ENCODE peak calls at places on chromosomes 13 and 19, in eight cellular contexts. F is IMR-90, X is H9, W is heart left ventricle, B is gastrocnemius medialis, Y is Peyer's patch, U is AG09319, R is type B pancreatic cell. M is an unnamed sample.

GRCh38 chr13:112058519-112058873 is 8.5 kb upstream of the SOX1 start:
- DNase-seq in F (no peak), X (no peak), W (no peak), B (no peak), Y (no peak), U (no peak), R (no peak), M (no peak)

GRCh38 chr13:102825921-102826706 is 19.7 kb upstream of the ERCC5 start:
- DNase-seq in F (peak), X (no peak), W (no peak), B (no peak), Y (no peak), U (peak), R (no peak), M (no peak)

GRCh38 chr19:30001794-30002193 is 59.8 kb downstream of the URI1 start:
- DNase-seq in F (peak), X (no peak), W (no peak), B (no peak), Y (no peak), U (no peak), R (no peak), M (no peak)

GRCh38 chr13:99206226-99206625 is 5.6 kb downstream of the UBAC2 start:
- DNase-seq in F (no peak), X (no peak), W (no peak), B (no peak), Y (no peak), U (no peak), R (no peak), M (no peak)

GRCh38 chr13:104318121-104318520 is 1251.9 kb upstream of the SLC10A2 start:
- DNase-seq in F (peak), X (no peak), W (no peak), B (no peak), Y (no peak), U (no peak), R (no peak), M (no peak)

GRCh38 chr19:29393915-29394460 is 131.8 kb upstream of the VSTM2B start:
- DNase-seq in F (no peak), X (no peak), W (peak), B (no peak), Y (no peak), U (no peak), R (no peak), M (no peak)

GRCh38 chr13:96248103-96248502 is 158.2 kb downstream of the HS6ST3 start:
- DNase-seq in F (no peak), X (no peak), W (no peak), B (no peak), Y (no peak), U (no peak), R (no peak), M (no peak)

GRCh38 chr19:11204943-11205349 is 7.6 kb upstream of the KANK2 start:
- DNase-seq in F (no peak), X (no peak), W (no peak), B (no peak), Y (no peak), U (no peak), R (no peak), M (no peak)

GRCh38 chr13:65907656-65908441 is 1322.3 kb downstream of the PCDH9 start:
- DNase-seq in F (peak), X (no peak), W (no peak), B (no peak), Y (no peak), U (no peak), R (no peak), M (no peak)

GRCh38 chr19:36489920-36490415 is 607 bp upstream of the ZNF566 start:
- DNase-seq in F (peak), X (peak), W (peak), B (no peak), Y (peak), U (peak), R (no peak), M (peak)

GRCh38 chr19:42764836-42765235 is 642 bp downstream of the PSG8 start:
- DNase-seq in F (no peak), X (no peak), W (no peak), B (no peak), Y (no peak), U (no peak), R (no peak), M (no peak)

GRCh38 chr13:21703846-21704245 is 33.0 kb downstream of the FGF9 start:
- DNase-seq in F (no peak), X (no peak), W (no peak), B (no peak), Y (no peak), U (no peak), R (no peak), M (no peak)

GRCh38 chr19:35666251-35666913 is at the start of gene UPK1A:
- DNase-seq in F (no peak), X (no peak), W (no peak), B (no peak), Y (no peak), U (no peak), R (no peak), M (no peak)

GRCh38 chr13:27022571-27023311 is 148.9 kb downstream of the USP12 start:
- DNase-seq in F (peak), X (peak), W (no peak), B (no peak), Y (no peak), U (peak), R (no peak), M (no peak)

GRCh38 chr13:51557875-51558604 is 26.2 kb upstream of the WDFY2 start:
- DNase-seq in F (peak), X (no peak), W (no peak), B (no peak), Y (no peak), U (peak), R (no peak), M (no peak)

GRCh38 chr13:110841846-110842245 is 73.0 kb downstream of the ANKRD10 start:
- DNase-seq in F (peak), X (no peak), W (no peak), B (no peak), Y (no peak), U (no peak), R (no peak), M (no peak)

GRCh38 chr13:112450567-112451240 is 74.5 kb downstream of the SPACA7 start:
- DNase-seq in F (no peak), X (no peak), W (no peak), B (no peak), Y (no peak), U (no peak), R (no peak), M (peak)

GRCh38 chr19:48615145-48616040 is 517 bp upstream of the FAM83E start:
- DNase-seq in F (no peak), X (peak), W (no peak), B (no peak), Y (no peak), U (no peak), R (no peak), M (no peak)

GRCh38 chr13:50073340-50073739 is 58.1 kb downstream of the KCNRG start:
- DNase-seq in F (no peak), X (no peak), W (no peak), B (no peak), Y (no peak), U (no peak), R (no peak), M (no peak)

GRCh38 chr19:28074773-28075172 is 1138.2 kb downstream of the UQCRFS1 start:
- DNase-seq in F (no peak), X (no peak), W (no peak), B (no peak), Y (no peak), U (no peak), R (no peak), M (peak)

GRCh38 chr19:51572908-51573307 is 1.8 kb downstream of the ZNF175 start:
- DNase-seq in F (peak), X (no peak), W (no peak), B (no peak), Y (no peak), U (no peak), R (no peak), M (no peak)

GRCh38 chr19:44847144-44848035 is 1.3 kb downstream of the NECTIN2 start:
- DNase-seq in F (peak), X (peak), W (peak), B (peak), Y (no peak), U (no peak), R (peak), M (no peak)

GRCh38 chr19:50830266-50831025 is 2.9 kb downstream of the KLK15 start:
- DNase-seq in F (no peak), X (no peak), W (no peak), B (no peak), Y (no peak), U (no peak), R (no peak), M (no peak)

GRCh38 chr13:73901324-73902068 is 232.7 kb downstream of the KLF12 start:
- DNase-seq in F (no peak), X (no peak), W (no peak), B (no peak), Y (no peak), U (no peak), R (no peak), M (no peak)

GRCh38 chr13:98848736-98849135 is 96.3 kb upstream of the SLC15A1 start:
- DNase-seq in F (peak), X (no peak), W (no peak), B (no peak), Y (no peak), U (no peak), R (no peak), M (no peak)

GRCh38 chr19:55255618-55256423 is 3.0 kb downstream of the PPP6R1 start:
- DNase-seq in F (peak), X (no peak), W (no peak), B (no peak), Y (peak), U (no peak), R (no peak), M (peak)

GRCh38 chr13:28001837-28002473 is 13.5 kb upstream of the URAD start:
- DNase-seq in F (no peak), X (no peak), W (no peak), B (no peak), Y (no peak), U (no peak), R (no peak), M (no peak)

GRCh38 chr19:4811328-4812131 is 20.0 kb downstream of the TICAM1 start:
- DNase-seq in F (peak), X (peak), W (peak), B (peak), Y (peak), U (no peak), R (peak), M (peak)

GRCh38 chr19:38695832-38696732 is 48.2 kb downstream of the CAPN12 start:
- DNase-seq in F (no peak), X (no peak), W (no peak), B (no peak), Y (no peak), U (no peak), R (no peak), M (no peak)

GRCh38 chr19:2084993-2085720 is 11.0 kb downstream of the MOB3A start:
- DNase-seq in F (no peak), X (no peak), W (peak), B (peak), Y (peak), U (no peak), R (no peak), M (peak)

GRCh38 chr13:103282571-103283450 is 216.6 kb upstream of the SLC10A2 start:
- DNase-seq in F (peak), X (no peak), W (no peak), B (no peak), Y (no peak), U (no peak), R (no peak), M (no peak)

GRCh38 chr19:48501446-48501960 is 10.1 kb downstream of the LMTK3 start:
- DNase-seq in F (no peak), X (peak), W (no peak), B (no peak), Y (no peak), U (no peak), R (no peak), M (no peak)

GRCh38 chr13:93450226-93450625 is 223.6 kb downstream of the GPC6 start:
- DNase-seq in F (peak), X (no peak), W (no peak), B (no peak), Y (no peak), U (no peak), R (no peak), M (no peak)

GRCh38 chr13:43797869-43798268 is 11.1 kb upstream of the ENOX1 start:
- DNase-seq in F (peak), X (no peak), W (no peak), B (no peak), Y (no peak), U (no peak), R (no peak), M (no peak)

GRCh38 chr13:43800828-43801227 is 14.1 kb upstream of the ENOX1 start:
- DNase-seq in F (no peak), X (no peak), W (no peak), B (no peak), Y (no peak), U (no peak), R (no peak), M (no peak)

GRCh38 chr13:43802511-43802910 is 15.7 kb upstream of the ENOX1 start:
- DNase-seq in F (no peak), X (no peak), W (no peak), B (no peak), Y (no peak), U (no peak), R (no peak), M (no peak)

GRCh38 chr13:43797154-43797553 is 10.4 kb upstream of the ENOX1 start:
- DNase-seq in F (no peak), X (no peak), W (no peak), B (no peak), Y (no peak), U (no peak), R (no peak), M (no peak)

DNA sequence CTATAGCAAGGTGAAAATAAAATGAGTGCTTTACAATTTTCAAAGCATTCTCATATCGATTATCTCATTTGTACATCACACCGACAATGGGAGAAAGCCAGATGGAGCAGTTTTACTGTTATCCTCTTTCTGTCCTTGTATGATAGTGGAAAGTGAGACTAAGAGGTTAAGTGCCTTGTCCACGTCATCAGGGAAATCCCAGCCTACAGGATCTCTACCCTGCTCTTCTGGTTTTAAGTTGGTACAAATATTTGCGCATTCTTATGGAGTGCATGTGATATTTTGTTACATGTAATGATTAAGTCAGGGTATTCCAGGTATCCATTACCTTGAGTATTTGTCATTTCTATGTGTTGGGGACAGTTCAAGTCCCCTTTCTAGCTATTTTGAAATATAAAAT is 12.4 kb upstream of the ENOX1 start:
- DNase-seq in F (peak), X (no peak), W (no peak), B (no peak), Y (no peak), U (no peak), R (no peak), M (no peak)
- TF ChIP-seq CTCF in F (no peak), X (no peak), W (no peak), B (no peak), Y (no peak), U (no peak), R (no peak), M (no peak)

DNA sequence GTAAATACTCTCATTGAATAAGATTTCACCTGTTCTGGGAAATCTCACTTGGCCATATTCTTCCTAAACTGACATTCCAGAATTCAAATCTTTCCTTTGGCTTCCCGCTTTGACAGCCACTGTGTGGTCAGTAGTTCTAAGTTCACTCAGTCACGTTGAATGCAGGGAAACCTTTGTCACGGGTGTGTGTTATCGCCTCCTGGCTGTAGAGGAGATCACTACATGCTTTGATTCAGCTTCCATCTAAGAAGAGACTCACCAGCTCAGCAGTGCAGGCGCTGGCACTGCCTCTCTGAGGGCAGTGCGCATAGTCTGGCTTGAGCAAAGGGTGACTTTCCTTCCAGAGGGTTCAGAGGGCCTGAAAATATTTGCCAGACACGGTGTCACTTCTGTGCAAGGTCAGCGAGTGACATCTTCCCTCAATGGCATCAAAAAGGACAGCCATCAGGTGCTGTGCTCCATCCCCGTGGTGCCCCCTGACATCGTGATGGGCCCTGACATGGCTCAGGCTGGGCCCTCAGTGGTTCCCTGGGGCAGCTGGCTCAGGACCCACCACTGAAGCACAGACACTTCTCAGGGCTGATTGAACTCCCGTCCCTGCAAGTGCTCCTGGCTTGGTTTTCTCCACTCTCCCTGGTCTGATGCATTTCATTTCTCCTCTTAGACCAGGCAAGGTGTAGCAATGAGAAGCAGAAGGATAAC is 635.4 kb upstream of the ARGLU1 start:
- DNase-seq in F (no peak), X (peak), W (no peak), B (no peak), Y (no peak), U (no peak), R (no peak), M (peak)
- TF ChIP-seq CTCF in F (no peak), X (peak), W (peak), B (peak), Y (peak), U (peak), R (peak), M (peak)

DNA sequence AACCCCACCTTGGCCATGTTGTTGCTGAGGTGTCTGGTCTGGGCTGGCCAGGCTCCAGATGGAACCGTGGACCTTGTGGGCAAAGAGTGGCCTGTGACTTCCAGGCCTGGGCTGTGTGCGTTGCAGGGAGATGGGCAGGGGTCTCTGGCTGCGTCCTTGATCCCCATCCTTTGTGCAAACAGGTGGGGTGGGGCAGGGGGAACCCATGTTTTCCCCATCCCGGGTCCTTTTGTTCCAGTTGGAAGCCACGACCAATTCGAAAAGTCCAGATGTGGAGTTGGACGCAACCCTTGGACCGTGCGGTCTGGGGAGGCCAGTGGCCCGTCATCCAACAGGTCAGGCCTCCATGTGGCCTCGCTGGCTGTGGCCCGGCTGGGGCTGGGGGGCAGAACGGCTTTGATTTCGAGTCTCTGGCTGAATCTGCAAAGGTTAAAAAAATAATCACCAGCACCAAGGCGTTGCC is 13.1 kb upstream of the COMP start:
- DNase-seq in F (no peak), X (no peak), W (no peak), B (no peak), Y (no peak), U (no peak), R (no peak), M (peak)
- TF ChIP-seq CTCF in F (no peak), X (no peak), W (no peak), B (no peak), Y (no peak), U (no peak), R (no peak), M (no peak)

DNA sequence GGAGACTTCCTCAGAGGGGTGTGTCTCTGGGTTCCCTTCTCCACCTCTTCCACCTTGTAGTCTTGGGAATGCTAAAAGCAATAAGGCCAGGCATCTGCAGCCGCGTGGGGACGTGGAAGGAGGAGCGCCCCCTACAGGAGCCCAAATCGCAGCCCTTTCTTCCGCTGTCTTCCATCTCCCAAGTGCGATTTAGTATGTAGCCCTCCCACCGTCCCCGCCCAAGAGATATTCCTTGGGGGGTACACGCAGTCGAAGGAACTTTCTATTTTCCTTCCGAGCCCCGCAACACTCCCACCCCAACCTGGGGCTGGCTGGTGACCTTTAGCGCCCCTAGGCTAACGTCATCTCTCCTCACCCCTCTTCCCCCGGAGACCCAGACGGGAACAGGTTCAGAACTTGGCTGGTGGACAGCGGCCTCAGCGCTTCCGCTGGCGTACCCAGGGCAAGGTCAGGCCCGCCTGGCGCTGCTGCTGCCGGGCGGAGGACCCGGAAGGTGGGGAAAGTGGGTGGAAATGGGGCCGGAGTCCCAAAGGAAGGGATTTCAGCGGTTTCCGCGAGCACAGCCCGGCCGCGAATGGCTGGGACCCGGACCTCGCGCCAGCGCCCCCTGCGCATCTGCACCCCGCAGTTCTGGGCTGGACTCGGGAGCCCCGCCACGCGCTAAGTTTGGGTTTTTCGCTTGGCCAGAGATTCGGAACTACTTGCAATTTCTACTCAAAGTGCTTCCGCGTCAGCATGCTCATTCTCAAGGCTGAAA is 2.1 kb upstream of the PCDH8 start:
- DNase-seq in F (peak), X (peak), W (peak), B (no peak), Y (no peak), U (peak), R (peak), M (peak)
- TF ChIP-seq CTCF in F (no peak), X (peak), W (no peak), B (no peak), Y (no peak), U (peak), R (peak), M (no peak)